ENCODE peak calls at places on chromosome 15, in six cellular contexts. One of them, this sample, is unnamed.

GRCh38 chr15:69794643-69795461 is 302.9 kb downstream of the TLE3 start:
- DNase-seq in adrenal gland: peak
- DNase-seq in RCC 7860: peak
- DNase-seq in amniotic stem cell: peak
- DNase-seq in LoVo: peak
- DNase-seq in activated effector memory CD4-positive, alpha-beta T cell treated with anti-CD3 and anti-CD28 coated beads, Interleukin-2, amount 50 U/mL, for 16 hours: no peak
- DNase-seq in this sample: no peak

GRCh38 chr15:93929375-93930094 is 301.8 kb upstream of the MCTP2 start:
- DNase-seq in adrenal gland: peak
- DNase-seq in RCC 7860: no peak
- DNase-seq in amniotic stem cell: no peak
- DNase-seq in LoVo: peak
- DNase-seq in activated effector memory CD4-positive, alpha-beta T cell treated with anti-CD3 and anti-CD28 coated beads, Interleukin-2, amount 50 U/mL, for 16 hours: no peak
- DNase-seq in this sample: no peak

GRCh38 chr15:69823223-69823907 is 274.4 kb downstream of the TLE3 start:
- DNase-seq in adrenal gland: no peak
- DNase-seq in RCC 7860: no peak
- DNase-seq in amniotic stem cell: no peak
- DNase-seq in LoVo: no peak
- DNase-seq in activated effector memory CD4-positive, alpha-beta T cell treated with anti-CD3 and anti-CD28 coated beads, Interleukin-2, amount 50 U/mL, for 16 hours: no peak
- DNase-seq in this sample: no peak

GRCh38 chr15:90465930-90466567 is 63.7 kb upstream of the CRTC3 start:
- DNase-seq in adrenal gland: no peak
- DNase-seq in RCC 7860: no peak
- DNase-seq in amniotic stem cell: no peak
- DNase-seq in LoVo: no peak
- DNase-seq in activated effector memory CD4-positive, alpha-beta T cell treated with anti-CD3 and anti-CD28 coated beads, Interleukin-2, amount 50 U/mL, for 16 hours: no peak
- DNase-seq in this sample: no peak

GRCh38 chr15:61049934-61050333 is 179.2 kb downstream of the RORA start:
- DNase-seq in adrenal gland: no peak
- DNase-seq in RCC 7860: peak
- DNase-seq in amniotic stem cell: no peak
- DNase-seq in LoVo: peak
- DNase-seq in activated effector memory CD4-positive, alpha-beta T cell treated with anti-CD3 and anti-CD28 coated beads, Interleukin-2, amount 50 U/mL, for 16 hours: no peak
- DNase-seq in this sample: no peak

GRCh38 chr15:92843819-92844218 is 56.3 kb upstream of the CHD2 start:
- DNase-seq in adrenal gland: no peak
- DNase-seq in RCC 7860: no peak
- DNase-seq in amniotic stem cell: no peak
- DNase-seq in LoVo: no peak
- DNase-seq in activated effector memory CD4-positive, alpha-beta T cell treated with anti-CD3 and anti-CD28 coated beads, Interleukin-2, amount 50 U/mL, for 16 hours: peak
- DNase-seq in this sample: no peak

GRCh38 chr15:66484539-66485112 is 12.9 kb downstream of the SNAPC5 start:
- DNase-seq in adrenal gland: no peak
- DNase-seq in RCC 7860: no peak
- DNase-seq in amniotic stem cell: no peak
- DNase-seq in LoVo: no peak
- DNase-seq in activated effector memory CD4-positive, alpha-beta T cell treated with anti-CD3 and anti-CD28 coated beads, Interleukin-2, amount 50 U/mL, for 16 hours: no peak
- DNase-seq in this sample: no peak

GRCh38 chr15:72532991-72533601 is 59.0 kb downstream of the ARIH1 start:
- DNase-seq in adrenal gland: no peak
- DNase-seq in RCC 7860: no peak
- DNase-seq in amniotic stem cell: no peak
- DNase-seq in LoVo: no peak
- DNase-seq in activated effector memory CD4-positive, alpha-beta T cell treated with anti-CD3 and anti-CD28 coated beads, Interleukin-2, amount 50 U/mL, for 16 hours: peak
- DNase-seq in this sample: no peak

GRCh38 chr15:41512512-41513281 is 930 bp downstream of the LTK start:
- DNase-seq in adrenal gland: no peak
- DNase-seq in RCC 7860: no peak
- DNase-seq in amniotic stem cell: no peak
- DNase-seq in LoVo: no peak
- DNase-seq in activated effector memory CD4-positive, alpha-beta T cell treated with anti-CD3 and anti-CD28 coated beads, Interleukin-2, amount 50 U/mL, for 16 hours: no peak
- DNase-seq in this sample: no peak

GRCh38 chr15:99929266-99929665 is 196.0 kb upstream of the LYSMD4 start:
- DNase-seq in adrenal gland: no peak
- DNase-seq in RCC 7860: no peak
- DNase-seq in amniotic stem cell: no peak
- DNase-seq in LoVo: no peak
- DNase-seq in activated effector memory CD4-positive, alpha-beta T cell treated with anti-CD3 and anti-CD28 coated beads, Interleukin-2, amount 50 U/mL, for 16 hours: no peak
- DNase-seq in this sample: no peak

GRCh38 chr15:63339006-63339766 is 42.5 kb downstream of the CA12 start:
- DNase-seq in adrenal gland: no peak
- DNase-seq in RCC 7860: no peak
- DNase-seq in amniotic stem cell: no peak
- DNase-seq in LoVo: no peak
- DNase-seq in activated effector memory CD4-positive, alpha-beta T cell treated with anti-CD3 and anti-CD28 coated beads, Interleukin-2, amount 50 U/mL, for 16 hours: no peak
- DNase-seq in this sample: no peak

GRCh38 chr15:71261418-71261817 is 146.1 kb downstream of the THSD4 start:
- DNase-seq in adrenal gland: no peak
- DNase-seq in RCC 7860: no peak
- DNase-seq in amniotic stem cell: no peak
- DNase-seq in LoVo: no peak
- DNase-seq in activated effector memory CD4-positive, alpha-beta T cell treated with anti-CD3 and anti-CD28 coated beads, Interleukin-2, amount 50 U/mL, for 16 hours: no peak
- DNase-seq in this sample: no peak

GRCh38 chr15:52251144-52251860 is 44.3 kb downstream of the MYO5C start:
- DNase-seq in adrenal gland: no peak
- DNase-seq in RCC 7860: no peak
- DNase-seq in amniotic stem cell: no peak
- DNase-seq in LoVo: no peak
- DNase-seq in activated effector memory CD4-positive, alpha-beta T cell treated with anti-CD3 and anti-CD28 coated beads, Interleukin-2, amount 50 U/mL, for 16 hours: no peak
- DNase-seq in this sample: no peak

GRCh38 chr15:43553021-43553420 is 35.6 kb downstream of the MAP1A start:
- DNase-seq in adrenal gland: no peak
- DNase-seq in RCC 7860: no peak
- DNase-seq in amniotic stem cell: no peak
- DNase-seq in LoVo: no peak
- DNase-seq in activated effector memory CD4-positive, alpha-beta T cell treated with anti-CD3 and anti-CD28 coated beads, Interleukin-2, amount 50 U/mL, for 16 hours: no peak
- DNase-seq in this sample: no peak

GRCh38 chr15:42053010-42053409 is 32.2 kb upstream of the PLA2G4E start:
- DNase-seq in adrenal gland: no peak
- DNase-seq in RCC 7860: no peak
- DNase-seq in amniotic stem cell: no peak
- DNase-seq in LoVo: no peak
- DNase-seq in activated effector memory CD4-positive, alpha-beta T cell treated with anti-CD3 and anti-CD28 coated beads, Interleukin-2, amount 50 U/mL, for 16 hours: no peak
- DNase-seq in this sample: no peak

GRCh38 chr15:100738614-100739013 is 136.2 kb downstream of the ASB7 start:
- DNase-seq in adrenal gland: no peak
- DNase-seq in RCC 7860: no peak
- DNase-seq in amniotic stem cell: no peak
- DNase-seq in LoVo: no peak
- DNase-seq in activated effector memory CD4-positive, alpha-beta T cell treated with anti-CD3 and anti-CD28 coated beads, Interleukin-2, amount 50 U/mL, for 16 hours: no peak
- DNase-seq in this sample: no peak

GRCh38 chr15:66388576-66388975 is 1.9 kb downstream of the MAP2K1 start:
- DNase-seq in adrenal gland: no peak
- DNase-seq in RCC 7860: no peak
- DNase-seq in amniotic stem cell: no peak
- DNase-seq in LoVo: no peak
- DNase-seq in activated effector memory CD4-positive, alpha-beta T cell treated with anti-CD3 and anti-CD28 coated beads, Interleukin-2, amount 50 U/mL, for 16 hours: no peak
- DNase-seq in this sample: no peak

GRCh38 chr15:68592054-68592453 is 13.3 kb downstream of the CORO2B start:
- DNase-seq in adrenal gland: no peak
- DNase-seq in RCC 7860: no peak
- DNase-seq in amniotic stem cell: no peak
- DNase-seq in LoVo: no peak
- DNase-seq in activated effector memory CD4-positive, alpha-beta T cell treated with anti-CD3 and anti-CD28 coated beads, Interleukin-2, amount 50 U/mL, for 16 hours: no peak
- DNase-seq in this sample: no peak

GRCh38 chr15:64045774-64046346 is 425 bp downstream of the DAPK2 start:
- DNase-seq in adrenal gland: no peak
- DNase-seq in RCC 7860: no peak
- DNase-seq in amniotic stem cell: no peak
- DNase-seq in LoVo: peak
- DNase-seq in activated effector memory CD4-positive, alpha-beta T cell treated with anti-CD3 and anti-CD28 coated beads, Interleukin-2, amount 50 U/mL, for 16 hours: peak
- DNase-seq in this sample: no peak

GRCh38 chr15:45114076-45114750 is at the start of the genes DUOX2 and DUOXA2:
- DNase-seq in adrenal gland: no peak
- DNase-seq in RCC 7860: no peak
- DNase-seq in amniotic stem cell: no peak
- DNase-seq in LoVo: no peak
- DNase-seq in activated effector memory CD4-positive, alpha-beta T cell treated with anti-CD3 and anti-CD28 coated beads, Interleukin-2, amount 50 U/mL, for 16 hours: no peak
- DNase-seq in this sample: no peak

GRCh38 chr15:99167201-99167600 is 62.3 kb downstream of the SYNM start:
- DNase-seq in adrenal gland: no peak
- DNase-seq in RCC 7860: no peak
- DNase-seq in amniotic stem cell: no peak
- DNase-seq in LoVo: no peak
- DNase-seq in activated effector memory CD4-positive, alpha-beta T cell treated with anti-CD3 and anti-CD28 coated beads, Interleukin-2, amount 50 U/mL, for 16 hours: no peak
- DNase-seq in this sample: no peak

GRCh38 chr15:90571063-90571541 is 41.4 kb downstream of the CRTC3 start:
- DNase-seq in adrenal gland: peak
- DNase-seq in RCC 7860: peak
- DNase-seq in amniotic stem cell: no peak
- DNase-seq in LoVo: peak
- DNase-seq in activated effector memory CD4-positive, alpha-beta T cell treated with anti-CD3 and anti-CD28 coated beads, Interleukin-2, amount 50 U/mL, for 16 hours: no peak
- DNase-seq in this sample: no peak

GRCh38 chr15:101176625-101177024 is 75.2 kb downstream of the CHSY1 start:
- DNase-seq in adrenal gland: peak
- DNase-seq in RCC 7860: no peak
- DNase-seq in amniotic stem cell: no peak
- DNase-seq in LoVo: no peak
- DNase-seq in activated effector memory CD4-positive, alpha-beta T cell treated with anti-CD3 and anti-CD28 coated beads, Interleukin-2, amount 50 U/mL, for 16 hours: peak
- DNase-seq in this sample: no peak

GRCh38 chr15:41691471-41691870 is 31.3 kb downstream of the MGA start:
- DNase-seq in adrenal gland: no peak
- DNase-seq in RCC 7860: no peak
- DNase-seq in amniotic stem cell: no peak
- DNase-seq in LoVo: no peak
- DNase-seq in activated effector memory CD4-positive, alpha-beta T cell treated with anti-CD3 and anti-CD28 coated beads, Interleukin-2, amount 50 U/mL, for 16 hours: no peak
- DNase-seq in this sample: no peak

GRCh38 chr15:88648357-88649214 is 9.8 kb downstream of the ISG20 start:
- DNase-seq in adrenal gland: peak
- DNase-seq in RCC 7860: no peak
- DNase-seq in amniotic stem cell: no peak
- DNase-seq in LoVo: no peak
- DNase-seq in activated effector memory CD4-positive, alpha-beta T cell treated with anti-CD3 and anti-CD28 coated beads, Interleukin-2, amount 50 U/mL, for 16 hours: peak
- DNase-seq in this sample: no peak

GRCh38 chr15:75171408-75171807 is 30.3 kb upstream of the C15orf39 start:
- DNase-seq in adrenal gland: no peak
- DNase-seq in RCC 7860: peak
- DNase-seq in amniotic stem cell: no peak
- DNase-seq in LoVo: no peak
- DNase-seq in activated effector memory CD4-positive, alpha-beta T cell treated with anti-CD3 and anti-CD28 coated beads, Interleukin-2, amount 50 U/mL, for 16 hours: peak
- DNase-seq in this sample: no peak

GRCh38 chr15:27844018-27844666 is 255.0 kb downstream of the OCA2 start:
- DNase-seq in adrenal gland: no peak
- DNase-seq in RCC 7860: peak
- DNase-seq in amniotic stem cell: no peak
- DNase-seq in LoVo: no peak
- DNase-seq in activated effector memory CD4-positive, alpha-beta T cell treated with anti-CD3 and anti-CD28 coated beads, Interleukin-2, amount 50 U/mL, for 16 hours: peak
- DNase-seq in this sample: no peak

GRCh38 chr15:45666119-45666875 is 31.5 kb downstream of the SQOR start:
- DNase-seq in adrenal gland: no peak
- DNase-seq in RCC 7860: no peak
- DNase-seq in amniotic stem cell: no peak
- DNase-seq in LoVo: no peak
- DNase-seq in activated effector memory CD4-positive, alpha-beta T cell treated with anti-CD3 and anti-CD28 coated beads, Interleukin-2, amount 50 U/mL, for 16 hours: no peak
- DNase-seq in this sample: no peak

This sample was measured in activated T-cell treated with anti-CD3 and anti-CD28 coated beads for 24 hours.